ENCODE peak calls at places on chromosomes 1 and 21, in four cellular contexts. One of them, this sample, is unnamed.

GRCh38 chr1:51048021-51048420 is 54.0 kb upstream of the C1orf185 start:
- DNase-seq in NCI-H1092: no peak
- DNase-seq in neural crest cell: no peak
- DNase-seq in activated CD8-positive, alpha-beta memory T cell treated with anti-CD3 and anti-CD28 coated beads for 1 hour: no peak
- DNase-seq in this sample: no peak

GRCh38 chr1:66313446-66313845 is 220.5 kb upstream of the SGIP1 start:
- DNase-seq in NCI-H1092: no peak
- DNase-seq in neural crest cell: no peak
- DNase-seq in activated CD8-positive, alpha-beta memory T cell treated with anti-CD3 and anti-CD28 coated beads for 1 hour: no peak
- DNase-seq in this sample: no peak

GRCh38 chr1:55288245-55288644 is 73.1 kb upstream of the USP24 start:
- DNase-seq in NCI-H1092: peak; percentile 8
- DNase-seq in neural crest cell: no peak
- DNase-seq in activated CD8-positive, alpha-beta memory T cell treated with anti-CD3 and anti-CD28 coated beads for 1 hour: no peak
- DNase-seq in this sample: no peak

GRCh38 chr1:212749924-212750535 is 41.5 kb downstream of the NSL1 start:
- DNase-seq in NCI-H1092: peak; percentile 45
- DNase-seq in neural crest cell: no peak
- DNase-seq in activated CD8-positive, alpha-beta memory T cell treated with anti-CD3 and anti-CD28 coated beads for 1 hour: no peak
- DNase-seq in this sample: no peak

GRCh38 chr21:33069645-33069993 is 322 bp upstream of the OLIG1 start:
- DNase-seq in NCI-H1092: no peak
- DNase-seq in neural crest cell: no peak
- DNase-seq in activated CD8-positive, alpha-beta memory T cell treated with anti-CD3 and anti-CD28 coated beads for 1 hour: no peak
- DNase-seq in this sample: no peak

GRCh38 chr21:44436958-44437357 is 18.4 kb upstream of the LRRC3 start:
- DNase-seq in NCI-H1092: no peak
- DNase-seq in neural crest cell: no peak
- DNase-seq in activated CD8-positive, alpha-beta memory T cell treated with anti-CD3 and anti-CD28 coated beads for 1 hour: no peak
- DNase-seq in this sample: no peak

GRCh38 chr1:13593511-13594131 is 10.0 kb downstream of the PDPN start:
- DNase-seq in NCI-H1092: no peak
- DNase-seq in neural crest cell: no peak
- DNase-seq in activated CD8-positive, alpha-beta memory T cell treated with anti-CD3 and anti-CD28 coated beads for 1 hour: no peak
- DNase-seq in this sample: no peak

GRCh38 chr1:5140136-5140535 is 485.7 kb downstream of the AJAP1 start:
- DNase-seq in NCI-H1092: no peak
- DNase-seq in neural crest cell: no peak
- DNase-seq in activated CD8-positive, alpha-beta memory T cell treated with anti-CD3 and anti-CD28 coated beads for 1 hour: no peak
- DNase-seq in this sample: no peak